ENCODE peak calls at places on chromosome X, in four cellular contexts. H is thoracic aorta, S is heart left ventricle, P is ascending aorta. J is an unnamed sample.

GRCh38 chrX:10549280-10549679 is 71.1 kb downstream of the MID1 start:
- DNase-seq in H (no peak), S (no peak), P (no peak), J (no peak)

GRCh38 chrX:16445166-16445752 is 204.7 kb upstream of the S100G start:
- DNase-seq in H (no peak), S (no peak), P (no peak), J (no peak)

GRCh38 chrX:44876767-44877166 is 3.8 kb downstream of the KDM6A start:
- DNase-seq in H (no peak), S (no peak), P (no peak), J (no peak)

GRCh38 chrX:3176439-3176820 is 135.2 kb downstream of the ARSF start:
- DNase-seq in H (no peak), S (no peak), P (no peak), J (no peak)

GRCh38 chrX:149151805-149152757 is 353.0 kb downstream of the IDS start:
- DNase-seq in H (no peak), S (no peak), P (no peak), J (no peak)

GRCh38 chrX:154486052-154486395 is 391 bp downstream of the UBL4A start:
- DNase-seq in H (no peak), S (peak; percentile 73), P (no peak), J (no peak)

GRCh38 chrX:3175659-3176438 is 134.6 kb downstream of the ARSF start:
- DNase-seq in H (no peak), S (no peak), P (no peak), J (no peak)

GRCh38 chrX:130725519-130725918 is 177.5 kb downstream of the ENOX2 start:
- DNase-seq in H (no peak), S (no peak), P (no peak), J (no peak)

GRCh38 chrX:129945131-129945530 is 37.3 kb upstream of the BCORL1 start:
- DNase-seq in H (no peak), S (no peak), P (no peak), J (no peak)

DNA sequence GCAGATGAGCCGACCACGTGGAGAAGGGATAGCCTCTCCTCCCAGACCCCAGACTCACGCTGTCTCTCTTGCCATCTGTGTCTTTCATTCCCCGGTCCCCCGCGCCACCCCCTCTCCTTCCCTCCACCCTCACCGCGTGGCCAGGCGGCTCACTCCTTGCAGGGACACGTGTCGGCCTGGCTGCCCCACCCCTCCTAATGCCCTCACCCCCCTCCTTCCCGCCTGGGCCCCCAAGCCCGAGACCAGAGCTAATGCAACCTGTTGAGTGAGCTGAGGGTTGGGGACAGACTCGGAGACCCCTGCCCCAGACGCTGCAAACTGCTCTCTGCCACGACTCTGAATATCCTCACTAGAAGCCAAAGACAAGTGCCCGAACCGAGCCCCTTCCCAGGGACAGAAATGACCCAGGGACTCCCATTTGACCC is 1.8 kb downstream of the SLC38A5 start:
- DNase-seq in H (no peak), S (no peak), P (no peak), J (no peak)
- TF ChIP-seq CTCF in H (no peak), S (no peak), P (no peak), J (no peak)

DNA sequence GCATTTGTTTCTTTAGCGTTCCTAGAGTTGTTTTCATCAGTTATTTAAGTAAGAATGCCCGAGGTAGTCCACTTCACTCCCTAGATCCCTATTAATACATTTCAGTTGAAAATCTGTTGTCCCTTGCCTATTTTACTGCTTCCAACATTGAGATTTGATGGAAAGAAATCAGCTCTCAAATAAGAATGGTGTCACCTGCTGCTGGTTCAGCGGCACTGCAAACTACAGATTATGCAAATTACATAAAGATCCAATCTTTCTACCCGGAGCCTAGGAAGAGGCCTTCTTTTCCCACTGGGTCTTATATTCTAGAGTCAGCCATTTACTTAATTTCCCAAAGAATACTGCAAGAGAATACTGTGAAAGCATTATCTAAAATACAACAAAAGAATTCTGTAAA is 597.6 kb upstream of the MAGEB2 start:
- DNase-seq in H (no peak), S (no peak), P (no peak), J (no peak)
- TF ChIP-seq CTCF in H (no peak), S (no peak), P (no peak), J (no peak)

GRCh38 chrX:40079572-40079971 is 18.2 kb downstream of the BCOR start:
- DNase-seq in H (no peak), S (no peak), P (no peak), J (no peak)
- TF ChIP-seq CTCF in H (no peak), S (no peak), P (no peak), J (no peak)

GRCh38 chrX:119121341-119121740 is 6.3 kb downstream of the KIAA1210 start:
- DNase-seq in H (no peak), S (no peak), P (no peak), J (no peak)

DNA sequence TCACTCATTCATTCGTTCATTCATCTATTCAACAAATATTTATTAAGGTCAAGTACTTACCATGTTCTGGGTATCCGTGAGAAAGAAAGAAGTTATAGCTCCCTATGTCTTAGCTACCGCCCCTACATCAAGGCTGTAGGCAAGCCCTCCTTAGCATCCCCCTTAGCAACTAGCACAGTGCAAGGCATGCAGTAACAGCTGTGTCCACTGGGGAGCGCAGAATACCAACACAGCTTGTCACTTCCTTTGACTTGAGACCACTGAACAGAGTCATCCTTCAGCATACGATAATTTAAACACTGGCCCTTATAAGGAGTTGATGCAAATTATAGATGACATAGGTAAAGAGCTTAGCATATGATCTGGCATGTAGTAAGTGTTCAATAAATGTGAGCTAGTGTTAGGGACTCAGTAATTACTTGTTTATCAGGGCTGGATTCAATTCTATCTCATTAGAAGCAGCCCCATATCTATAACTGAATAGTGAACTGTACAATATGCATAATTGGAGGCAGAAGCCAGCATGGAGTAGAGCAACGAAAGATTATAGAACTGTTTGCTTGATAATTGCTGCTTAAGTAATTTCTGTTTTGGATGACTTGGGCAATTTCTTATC is 8.7 kb downstream of the KIAA1210 start:
- DNase-seq in H (peak; percentile 1), S (peak; percentile 65), P (no peak), J (peak; percentile 28)
- TF ChIP-seq CTCF in H (peak; percentile 65), S (peak; percentile 76), P (peak; percentile 57), J (no peak)

DNA sequence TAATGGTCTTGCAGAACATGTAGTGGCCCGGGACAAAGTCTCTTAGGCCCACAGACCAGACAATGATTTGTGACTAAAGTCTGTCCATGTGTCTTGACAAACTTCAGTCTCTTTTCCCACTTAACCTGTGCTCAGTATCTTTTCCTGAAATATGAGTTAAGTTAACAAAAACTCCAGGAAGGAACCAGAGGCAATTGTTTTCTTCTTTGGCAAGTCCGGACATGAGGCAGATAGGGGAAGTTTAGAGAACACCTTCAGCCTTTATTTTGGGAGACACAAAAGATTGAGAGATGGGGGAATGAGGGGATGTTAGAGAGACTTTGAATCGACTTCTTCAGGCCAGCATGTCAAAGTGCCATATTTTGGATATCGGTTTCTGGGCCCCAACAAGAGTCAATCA is 80.2 kb upstream of the FRMPD4 start:
- DNase-seq in H (no peak), S (no peak), P (no peak), J (no peak)
- TF ChIP-seq CTCF in H (no peak), S (no peak), P (no peak), J (no peak)

GRCh38 chrX:35890699-35891098 is 28.8 kb upstream of the CFAP47 start:
- DNase-seq in H (no peak), S (no peak), P (no peak), J (no peak)
- TF ChIP-seq CTCF in H (peak; percentile 26), S (peak; percentile 51), P (peak; percentile 50), J (no peak)

GRCh38 chrX:120137439-120137838 is 21.0 kb upstream of the RHOXF2 start:
- DNase-seq in H (no peak), S (no peak), P (no peak), J (no peak)
- TF ChIP-seq CTCF in H (no peak), S (no peak), P (no peak), J (no peak)

DNA sequence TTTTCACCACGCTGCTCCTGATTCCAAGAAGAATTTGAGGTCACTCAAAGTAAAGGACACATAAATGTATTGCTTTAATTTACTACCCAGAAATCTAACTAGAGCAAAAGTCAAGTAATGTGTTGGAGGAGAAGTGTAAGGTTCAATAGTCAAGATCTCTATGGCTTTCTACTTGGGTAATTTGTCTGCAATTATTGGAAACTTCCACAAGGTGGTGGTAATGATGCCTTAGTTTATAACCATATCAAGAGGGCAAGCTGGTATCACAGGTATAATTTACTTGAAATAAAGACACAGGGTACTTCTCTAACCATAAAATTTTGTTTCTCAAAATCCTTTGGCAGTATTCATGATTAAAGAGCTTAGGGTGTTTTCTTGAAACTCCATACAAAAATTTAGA is 10.2 kb upstream of the GRIA3 start:
- DNase-seq in H (no peak), S (no peak), P (no peak), J (no peak)
- TF ChIP-seq CTCF in H (no peak), S (no peak), P (no peak), J (no peak)

DNA sequence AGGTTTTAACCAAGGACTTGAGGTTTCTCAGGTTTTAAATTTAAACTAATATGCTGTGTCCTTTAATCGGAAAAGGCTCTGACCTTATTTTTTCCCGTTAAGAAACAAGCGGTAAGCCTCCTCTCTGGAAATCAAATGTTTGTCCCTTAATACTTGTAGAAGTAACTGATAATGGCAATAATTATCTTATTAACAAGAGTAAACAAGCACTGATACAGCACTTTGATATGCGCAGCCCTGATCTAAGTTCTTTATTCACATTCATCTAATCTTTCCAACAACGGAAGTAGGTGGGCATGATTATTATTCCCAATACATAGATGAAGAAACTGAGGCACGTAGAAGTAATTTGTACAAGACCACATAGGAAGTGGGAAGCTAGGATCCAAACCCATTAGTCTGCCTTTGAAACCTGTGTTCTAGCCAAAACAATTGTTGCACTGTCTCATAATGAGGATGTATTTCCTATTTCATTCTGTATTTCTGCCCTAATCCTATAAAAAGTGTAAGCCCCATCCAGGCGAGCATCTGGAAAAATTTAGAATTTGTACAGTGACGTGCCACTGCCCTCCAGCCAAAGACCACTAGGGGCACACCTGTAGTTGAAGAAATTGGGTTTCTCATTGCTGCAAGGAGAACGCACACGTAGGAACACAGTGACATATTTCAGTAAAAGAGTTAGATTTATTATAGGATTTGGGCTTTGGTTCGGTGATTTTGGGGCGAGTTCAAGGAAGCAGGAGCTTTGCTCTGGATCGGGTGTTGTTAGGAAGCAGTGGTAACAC is 605 bp downstream of the CXorf58 start:
- DNase-seq in H (no peak), S (no peak), P (no peak), J (no peak)
- TF ChIP-seq CTCF in H (no peak), S (no peak), P (peak; percentile 33), J (no peak)

J was measured in omental fat pad.